ENCODE peak calls at places on chromosomes 13 and 19, in five cellular contexts. P is transverse colon, E is heart right ventricle, K is lower lobe of right lung, C is mammary epithelial cell. U is an unnamed sample.

GRCh38 chr13:44967656-44968451 is 21.4 kb downstream of the NUFIP1 start:
- DNase-seq in P (no peak), C (no peak), E (no peak), K (no peak), U (no peak)

GRCh38 chr13:43191561-43191960 is 168.2 kb downstream of the DNAJC15 start:
- DNase-seq in P (no peak), C (no peak), K (no peak), E (no peak), U (no peak)

GRCh38 chr19:29678484-29679106 is 13.3 kb downstream of the PLEKHF1 start:
- DNase-seq in C (no peak), E (peak), P (peak), K (no peak), U (no peak)

GRCh38 chr13:25345555-25345954 is 26.2 kb upstream of the ATP8A2 start:
- DNase-seq in E (no peak), C (no peak), P (no peak), K (no peak), U (no peak)

GRCh38 chr13:99380921-99381645 is 73.9 kb upstream of the GPR183 start:
- DNase-seq in E (no peak), K (no peak), P (no peak), C (no peak), U (no peak)

GRCh38 chr19:3554254-3555083 is 2.9 kb downstream of the MFSD12 start:
- DNase-seq in K (no peak), C (no peak), P (no peak), E (no peak), U (no peak)

GRCh38 chr19:3975637-3976087 is 4.8 kb upstream of the DAPK3 start:
- DNase-seq in C (no peak), K (no peak), P (no peak), E (no peak), U (no peak)

GRCh38 chr13:90105276-90105675 is 1242.2 kb upstream of the MIR17HG start:
- DNase-seq in K (no peak), C (peak), P (no peak), E (no peak), U (no peak)

GRCh38 chr13:52726258-52726657 is 13.4 kb downstream of the CNMD start:
- DNase-seq in K (no peak), E (no peak), P (no peak), C (no peak), U (no peak)

GRCh38 chr13:110341445-110342247 is 34.6 kb downstream of the COL4A2 start:
- DNase-seq in E (peak), K (no peak), P (no peak), C (no peak), U (no peak)

DNA sequence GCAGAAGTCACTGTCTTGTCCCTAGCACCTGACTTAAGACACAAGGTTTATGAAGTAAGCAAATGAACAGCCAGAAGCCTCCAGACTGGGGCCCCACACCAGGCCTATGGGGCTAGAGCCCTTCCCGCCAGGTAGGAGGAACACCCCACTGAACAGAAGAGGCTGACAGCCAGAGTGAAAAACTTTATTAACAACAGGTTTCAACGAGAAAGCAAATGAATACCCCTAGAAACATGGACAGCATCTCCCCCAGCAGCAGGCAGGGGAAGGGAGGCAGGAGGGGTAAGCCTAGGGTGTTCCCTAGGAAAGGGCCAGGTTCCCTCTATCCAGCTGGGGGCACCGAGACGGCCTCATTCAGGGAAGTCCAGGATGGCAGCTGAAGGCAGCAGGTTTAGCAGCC is 1.3 kb downstream of the WDR83 start:
- DNase-seq in P (no peak), K (no peak), E (no peak), C (no peak), U (no peak)
- H3K4me3 ChIP-seq in P (peak), K (peak), E (peak), C (peak), U (peak)

DNA sequence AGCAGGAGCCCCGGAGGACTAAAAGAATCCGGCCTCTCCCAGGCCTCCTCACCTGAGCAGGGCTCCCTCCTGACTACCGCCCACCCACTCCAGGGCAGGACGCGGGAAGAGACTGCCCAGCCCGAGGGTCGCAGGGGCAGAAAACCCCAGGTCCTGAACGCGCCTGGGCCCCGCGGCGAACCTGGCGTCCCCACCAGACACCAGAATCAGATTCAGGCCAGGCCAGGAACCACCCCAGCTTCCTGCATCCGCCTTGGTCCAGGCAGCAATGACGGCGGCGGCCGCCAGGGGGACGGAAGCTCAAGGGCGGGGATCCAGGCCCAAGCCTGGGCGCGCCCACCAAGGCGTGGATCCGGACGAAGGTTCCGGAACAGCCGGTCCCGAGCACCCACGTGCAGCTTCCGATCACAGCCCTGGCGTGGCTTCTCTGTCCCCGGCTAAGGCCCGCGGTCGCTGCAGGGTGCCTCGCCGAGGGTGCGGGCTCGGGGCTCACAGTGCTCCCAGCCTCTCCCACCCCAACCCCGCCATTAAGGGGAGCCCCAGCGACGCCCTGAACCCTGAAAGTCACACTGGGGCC is 3.6 kb downstream of the LGALS7 start:
- DNase-seq in P (peak), E (peak), C (no peak), K (peak), U (no peak)
- TF ChIP-seq CTCF in P (peak), E (peak), C (peak), K (peak), U (peak)

DNA sequence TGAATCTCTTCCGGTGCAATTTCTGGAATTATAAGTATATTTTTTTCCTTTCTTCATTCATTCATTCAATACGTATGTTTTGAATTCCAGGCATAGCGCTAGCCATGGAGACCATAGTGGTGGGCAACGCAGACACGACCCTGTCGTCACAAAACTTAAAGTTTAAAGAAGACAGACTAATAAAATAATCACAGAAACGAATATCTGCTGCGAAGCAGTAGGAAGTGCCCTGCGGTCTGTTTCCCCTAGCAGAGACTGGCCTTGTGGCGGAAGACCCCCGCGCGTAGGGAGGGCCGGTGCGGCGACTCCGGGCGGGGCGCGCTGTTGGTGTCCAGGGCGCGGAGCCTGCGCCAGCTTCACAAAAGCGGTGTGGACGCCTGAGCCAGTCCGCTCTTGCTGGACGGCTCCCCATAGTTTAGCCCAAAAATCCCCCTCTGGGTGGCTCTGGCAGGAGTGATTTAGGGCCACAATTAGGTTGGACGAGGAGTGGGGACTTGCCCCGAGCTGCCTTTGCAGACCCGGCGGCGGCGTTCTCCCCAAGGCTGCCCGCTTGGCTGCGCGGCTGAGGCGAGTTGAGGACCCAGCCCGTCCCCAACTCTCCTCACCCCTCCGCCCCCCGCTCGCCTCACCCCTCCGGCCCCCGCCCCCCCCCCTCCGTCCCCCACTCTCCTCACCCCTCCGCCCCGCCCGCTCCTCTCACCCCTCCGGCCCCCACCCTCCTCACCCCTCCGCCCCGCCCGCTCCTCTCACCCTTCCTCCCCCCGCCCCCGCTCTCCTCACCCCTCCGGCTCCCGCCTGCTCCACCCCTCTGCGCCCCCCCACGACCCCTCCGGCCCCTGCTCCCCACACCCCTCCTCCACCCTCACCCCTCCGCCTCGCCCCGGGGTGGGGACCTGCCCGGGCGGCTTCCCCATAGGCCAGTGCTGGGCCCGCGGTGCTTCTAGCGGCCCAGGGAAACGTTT is 14.2 kb upstream of the LATS2 start:
- DNase-seq in P (no peak), E (peak), K (peak), C (no peak), U (no peak)
- H3K4me3 ChIP-seq in P (peak), E (peak), K (peak), C (no peak), U (peak)

GRCh38 chr13:50334944-50335343 is 319.7 kb downstream of the KCNRG start:
- DNase-seq in C (no peak), K (no peak), P (no peak), E (no peak), U (no peak)

GRCh38 chr13:50340146-50340545 is 324.9 kb downstream of the KCNRG start:
- DNase-seq in P (no peak), C (no peak), E (no peak), K (no peak), U (no peak)

GRCh38 chr13:50339291-50339690 is 324.0 kb downstream of the KCNRG start:
- DNase-seq in E (no peak), C (no peak), P (no peak), K (no peak), U (no peak)

DNA sequence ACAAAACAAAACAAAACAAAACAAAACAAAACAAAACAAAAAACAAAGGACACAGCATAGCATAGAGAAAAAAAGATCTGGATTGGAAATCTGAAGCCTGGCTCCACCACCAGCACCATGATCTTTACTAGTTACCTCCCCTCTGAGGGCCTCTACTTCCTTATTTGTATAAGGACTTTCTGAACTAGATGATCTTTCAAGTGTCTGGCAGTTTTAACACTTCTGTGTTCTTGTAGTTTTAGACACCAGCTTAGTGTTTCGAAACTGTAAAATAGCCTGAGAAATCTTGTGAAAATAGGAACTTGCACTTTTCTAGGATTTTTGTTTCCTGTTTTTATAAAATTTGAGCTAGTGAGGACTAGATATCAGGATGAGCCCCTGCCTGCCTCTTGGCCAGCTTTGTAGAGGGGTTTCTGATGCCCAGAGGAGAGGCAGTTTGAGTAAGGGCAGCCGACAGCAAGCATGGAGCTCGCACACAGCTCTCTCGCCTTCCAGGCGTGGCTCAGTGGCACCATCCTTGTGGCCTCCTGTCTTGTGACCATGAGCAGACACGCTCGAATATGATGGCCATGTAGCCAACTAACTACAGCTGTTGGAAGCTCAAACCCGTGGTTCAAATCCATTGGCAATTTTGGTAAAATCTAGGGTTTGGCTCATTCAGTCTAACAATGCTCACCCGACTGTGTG is 319.0 kb downstream of the KCNRG start:
- DNase-seq in P (no peak), C (no peak), E (no peak), K (no peak), U (no peak)
- TF ChIP-seq CTCF in P (no peak), C (no peak), E (no peak), K (no peak), U (no peak)

GRCh38 chr13:91312324-91312723 is 35.2 kb upstream of the MIR17HG start:
- DNase-seq in P (no peak), E (no peak), C (no peak), K (no peak), U (no peak)

GRCh38 chr13:91311491-91311890 is 36.0 kb upstream of the MIR17HG start:
- DNase-seq in E (no peak), K (no peak), C (no peak), P (no peak), U (no peak)

GRCh38 chr13:91313103-91313502 is 34.4 kb upstream of the MIR17HG start:
- DNase-seq in E (no peak), C (peak), K (no peak), P (no peak), U (no peak)

GRCh38 chr13:91313581-91313980 is 33.9 kb upstream of the MIR17HG start:
- DNase-seq in P (no peak), C (no peak), E (no peak), K (no peak), U (no peak)

DNA sequence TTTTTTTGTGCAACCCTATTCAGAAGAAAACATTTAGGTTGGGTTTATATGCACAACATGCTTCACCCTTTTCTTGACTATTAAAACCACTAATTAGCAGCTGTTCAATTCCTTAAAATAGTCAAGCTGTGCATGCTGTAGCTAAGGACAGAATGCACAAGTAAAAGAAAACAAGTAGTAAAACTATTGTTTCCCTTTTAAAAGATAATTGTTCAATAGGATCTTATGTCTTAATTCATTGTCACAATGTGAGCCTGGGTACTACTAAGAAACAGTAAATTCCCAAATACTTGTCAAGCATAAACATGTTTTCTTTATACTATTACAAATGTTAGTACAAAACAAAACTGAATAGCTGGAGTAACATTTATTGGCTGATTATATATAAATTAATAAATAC is 32.6 kb upstream of the MIR17HG start:
- DNase-seq in E (no peak), K (no peak), P (no peak), C (no peak), U (no peak)
- H3K4me3 ChIP-seq in E (no peak), K (no peak), P (no peak), C (no peak), U (no peak)

GRCh38 chr19:36378625-36379509 is at the start of gene ZFP14:
- DNase-seq in P (peak), E (peak), C (peak), K (peak), U (peak)
- TF ChIP-seq CTCF in P (no peak), E (peak), C (peak), K (no peak), U (peak)

DNA sequence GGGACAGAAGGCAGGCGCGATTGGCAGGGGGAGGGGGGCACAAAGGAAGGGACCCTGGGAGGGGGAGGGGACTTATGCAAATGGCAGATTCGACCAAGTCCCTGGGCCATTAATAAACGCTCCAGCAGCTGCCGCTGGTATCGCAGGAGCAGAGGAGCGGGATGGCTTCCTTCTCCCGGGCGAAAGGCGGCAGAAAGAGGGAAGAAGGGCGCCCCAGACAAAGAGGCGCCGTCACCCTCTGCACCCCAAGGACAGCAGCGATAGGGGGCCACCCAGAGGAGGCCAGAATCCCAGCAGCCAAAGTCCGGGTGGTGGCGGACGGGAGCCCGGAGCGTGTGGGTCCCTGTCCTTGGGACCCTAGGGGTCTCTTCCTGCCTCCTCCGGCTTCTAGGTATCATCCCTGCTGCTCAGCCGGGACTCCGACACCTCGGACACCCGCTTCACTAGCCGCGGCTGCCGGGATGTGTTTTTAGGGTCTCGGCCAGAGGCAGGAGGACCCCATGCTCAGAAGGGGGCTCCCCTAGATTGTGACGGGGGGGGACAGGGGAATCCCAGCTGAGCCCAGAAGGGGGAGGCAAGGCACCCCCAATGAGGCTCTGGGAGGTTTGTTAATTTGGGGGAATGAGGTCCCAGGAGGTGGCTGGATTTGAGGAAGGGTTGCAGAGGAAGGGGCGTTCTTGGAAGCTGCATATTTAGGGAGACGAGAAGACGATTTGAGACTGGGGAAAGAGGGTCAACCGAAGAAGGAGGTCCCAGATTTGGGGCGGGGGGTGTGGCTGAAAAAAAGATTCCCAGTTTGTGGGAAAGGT is 1.7 kb downstream of the PTPRS start:
- DNase-seq in E (no peak), K (no peak), C (no peak), P (no peak), U (no peak)
- H3K4me3 ChIP-seq in E (peak), K (no peak), C (no peak), P (peak), U (no peak)